ENCODE peak calls at places on chromosomes 13 and 19, in ten cellular contexts. E is tibial nerve, X is A549, I is GM12878, N is adrenal gland, G is ovary, U is HCT116, H is HepG2, F is thyroid gland, P is stomach. Y is an unnamed sample. For H3K4me1, the result is how much of the 10 kb centered on the place peaks cover.

GRCh38 chr19:13859361-13859880 is 17.5 kb upstream of the NANOS3 start:
- DNase-seq in E (no peak), X (peak), I (no peak), N (no peak), G (no peak), U (no peak), H (no peak), F (no peak), P (no peak), Y (no peak)

GRCh38 chr13:106446011-106446410 is 89.5 kb downstream of the EFNB2 start:
- DNase-seq in E (no peak), X (no peak), I (no peak), N (no peak), G (no peak), U (no peak), H (no peak), F (no peak), P (no peak), Y (no peak)

GRCh38 chr13:49435992-49436391 is 7.9 kb downstream of the CAB39L start:
- DNase-seq in E (no peak), X (no peak), I (no peak), N (no peak), G (no peak), U (no peak), H (no peak), F (no peak), P (no peak), Y (no peak)

GRCh38 chr19:14562660-14563589 is 8.9 kb downstream of the NDUFB7 start:
- DNase-seq in E (no peak), X (no peak), I (no peak), N (no peak), G (no peak), U (no peak), H (no peak), F (no peak), P (no peak), Y (no peak)

GRCh38 chr13:98681017-98681416 is 71.5 kb downstream of the SLC15A1 start:
- DNase-seq in E (no peak), X (no peak), I (no peak), N (no peak), G (no peak), U (no peak), H (no peak), F (no peak), P (no peak), Y (no peak)

GRCh38 chr13:52991344-52992020 is 37.1 kb upstream of the OLFM4 start:
- DNase-seq in E (no peak), X (no peak), I (no peak), N (no peak), G (no peak), U (no peak), H (no peak), F (no peak), P (no peak), Y (no peak)

GRCh38 chr13:88014527-88014926 is 343.4 kb downstream of the SLITRK5 start:
- DNase-seq in E (no peak), X (no peak), I (no peak), N (no peak), G (no peak), U (no peak), H (no peak), F (no peak), P (no peak), Y (no peak)

GRCh38 chr19:28481674-28482073 is 731.3 kb downstream of the UQCRFS1 start:
- DNase-seq in E (no peak), X (no peak), I (no peak), N (no peak), G (no peak), U (no peak), H (no peak), F (no peak), P (no peak), Y (no peak)

GRCh38 chr13:71290963-71291937 is 575.8 kb downstream of the DACH1 start:
- DNase-seq in E (no peak), X (peak), I (peak), N (peak), G (peak), U (no peak), H (peak), F (no peak), P (no peak), Y (no peak)

GRCh38 chr19:30371960-30372824 is at the start of gene ZNF536:
- DNase-seq in E (no peak), X (no peak), I (no peak), N (no peak), G (no peak), U (no peak), H (no peak), F (peak), P (peak), Y (no peak)

GRCh38 chr13:51942189-51942588 is 69.1 kb downstream of the ATP7B start:
- DNase-seq in E (no peak), X (no peak), I (no peak), N (no peak), G (no peak), U (peak), H (no peak), F (no peak), P (peak), Y (peak)

GRCh38 chr13:74129500-74130144 is 4.6 kb downstream of the KLF12 start:
- DNase-seq in E (no peak), X (no peak), I (no peak), N (no peak), G (no peak), U (no peak), H (no peak), F (no peak), P (no peak), Y (peak)

GRCh38 chr13:60661514-60661913 is 264.5 kb downstream of the TDRD3 start:
- DNase-seq in E (no peak), X (no peak), I (no peak), N (no peak), G (no peak), U (no peak), H (no peak), F (no peak), P (no peak), Y (no peak)

GRCh38 chr19:9850235-9850959 is 15.3 kb downstream of the PIN1 start:
- DNase-seq in E (no peak), X (no peak), I (no peak), N (no peak), G (no peak), U (no peak), H (no peak), F (no peak), P (no peak), Y (no peak)

GRCh38 chr19:3366761-3367571 is 583 bp downstream of the NFIC start:
- DNase-seq in E (no peak), X (no peak), I (no peak), N (peak), G (peak), U (no peak), H (no peak), F (peak), P (no peak), Y (no peak)

GRCh38 chr13:75761373-75761772 is 125.2 kb downstream of the LMO7 start:
- DNase-seq in E (no peak), X (no peak), I (peak), N (no peak), G (no peak), U (no peak), H (no peak), F (no peak), P (no peak), Y (no peak)

GRCh38 chr19:17306285-17306714 is 628 bp downstream of the MRPL34 start:
- DNase-seq in E (no peak), X (no peak), I (no peak), N (no peak), G (no peak), U (no peak), H (no peak), F (peak), P (no peak), Y (no peak)

GRCh38 chr19:13022859-13023636 is 27.8 kb downstream of the NFIX start:
- DNase-seq in E (peak), X (no peak), I (no peak), N (peak), G (peak), U (no peak), H (peak), F (peak), P (peak), Y (peak)

GRCh38 chr19:29626386-29626785 is 20.3 kb downstream of the POP4 start:
- DNase-seq in E (no peak), X (no peak), I (no peak), N (no peak), G (no peak), U (no peak), H (no peak), F (no peak), P (no peak), Y (peak)

GRCh38 chr19:10189631-10190425 is 4.9 kb downstream of the DNMT1 start:
- DNase-seq in E (no peak), X (no peak), I (no peak), N (no peak), G (no peak), U (no peak), H (no peak), F (no peak), P (no peak), Y (no peak)

GRCh38 chr19:35462476-35462953 is 14.5 kb downstream of the FFAR2 start:
- DNase-seq in E (no peak), X (no peak), I (peak), N (no peak), G (no peak), U (no peak), H (no peak), F (no peak), P (no peak), Y (peak)

GRCh38 chr19:50330365-50331078 is 1.3 kb upstream of the KCNC3 start:
- DNase-seq in E (peak), X (peak), I (no peak), N (peak), G (peak), U (peak), H (peak), F (peak), P (peak), Y (peak)

GRCh38 chr19:30373593-30373992 is 1.4 kb downstream of the ZNF536 start:
- DNase-seq in E (no peak), X (no peak), I (no peak), N (no peak), G (no peak), U (no peak), H (no peak), F (no peak), P (peak), Y (no peak)

GRCh38 chr13:47463726-47464125 is 537.3 kb downstream of the SUCLA2 start:
- DNase-seq in E (no peak), X (no peak), I (no peak), N (no peak), G (no peak), U (no peak), H (no peak), F (no peak), P (no peak), Y (no peak)

GRCh38 chr13:40275636-40276035 is 390.8 kb downstream of the FOXO1 start:
- DNase-seq in E (no peak), X (no peak), I (no peak), N (no peak), G (no peak), U (no peak), H (no peak), F (no peak), P (no peak), Y (no peak)

GRCh38 chr13:42654760-42655159 is 80.8 kb downstream of the TNFSF11 start:
- DNase-seq in E (no peak), X (no peak), I (no peak), N (no peak), G (no peak), U (no peak), H (no peak), F (no peak), P (no peak), Y (no peak)

GRCh38 chr13:102317593-102317992 is 84.3 kb downstream of the FGF14 start:
- DNase-seq in E (peak), X (no peak), I (no peak), N (peak), G (peak), U (no peak), H (no peak), F (peak), P (peak), Y (peak)

GRCh38 chr13:19681517-19681916 is 48.1 kb downstream of the MPHOSPH8 start:
- DNase-seq in E (no peak), X (no peak), I (no peak), N (no peak), G (no peak), U (no peak), H (no peak), F (no peak), P (no peak), Y (no peak)

GRCh38 chr13:28754698-28755545 is 36.2 kb upstream of the SLC46A3 start:
- DNase-seq in E (no peak), X (peak), I (no peak), N (peak), G (no peak), U (peak), H (peak), F (peak), P (no peak), Y (no peak)

GRCh38 chr19:7833225-7834156 is 3.5 kb downstream of the EVI5L start:
- DNase-seq in E (peak), X (peak), I (no peak), N (peak), G (no peak), U (peak), H (peak), F (peak), P (peak), Y (no peak)

GRCh38 chr19:10259162-10259905 is 7.3 kb downstream of the MRPL4 start:
- DNase-seq in E (peak), X (peak), I (no peak), N (peak), G (peak), U (peak), H (peak), F (peak), P (peak), Y (peak)

GRCh38 chr19:16462757-16463250 is 9.0 kb downstream of the EPS15L1 start:
- DNase-seq in E (no peak), X (no peak), I (no peak), N (peak), G (no peak), U (no peak), H (no peak), F (peak), P (peak), Y (no peak)

GRCh38 chr19:52190679-52191293 is 934 bp downstream of the PPP2R1A start:
- DNase-seq in E (no peak), X (peak), I (no peak), N (peak), G (peak), U (no peak), H (no peak), F (peak), P (peak), Y (peak)

GRCh38 chr13:110305544-110305943 is 1.4 kb downstream of the COL4A1 start:
- DNase-seq in E (no peak), X (no peak), I (no peak), N (no peak), G (no peak), U (no peak), H (no peak), F (no peak), P (no peak), Y (no peak)

GRCh38 chr13:97268772-97269171 is 46.6 kb downstream of the MBNL2 start:
- DNase-seq in E (no peak), X (no peak), I (no peak), N (no peak), G (no peak), U (no peak), H (no peak), F (no peak), P (no peak), Y (no peak)

GRCh38 chr19:18465964-18466339 is 28.0 kb upstream of the ISYNA1 start:
- DNase-seq in E (no peak), X (no peak), I (no peak), N (no peak), G (no peak), U (no peak), H (no peak), F (no peak), P (no peak), Y (no peak)

GRCh38 chr13:29761815-29762214 is 88.6 kb downstream of the UBL3 start:
- DNase-seq in E (no peak), X (no peak), I (no peak), N (no peak), G (no peak), U (no peak), H (no peak), F (no peak), P (no peak), Y (no peak)

GRCh38 chr19:46975011-46975917 is 44.4 kb upstream of the NPAS1 start:
- DNase-seq in E (no peak), X (no peak), I (no peak), N (no peak), G (no peak), U (no peak), H (no peak), F (no peak), P (no peak), Y (no peak)
- TF ChIP-seq POLR2A in E (no peak), X (no peak), I (no peak), N (no peak), G (no peak), U (no peak), H (no peak), F (no peak), P (no peak), Y (no peak)

GRCh38 chr19:38317104-38317612 is 1.4 kb upstream of the YIF1B start:
- DNase-seq in E (no peak), X (no peak), I (no peak), N (peak), G (no peak), U (no peak), H (no peak), F (no peak), P (no peak), Y (peak)
- H3K4me1 ChIP-seq in E (under half), X (under half), I (under half), N (under half), G (under half), U (under half), H (under half), F (under half), P (half or more), Y (under half)

GRCh38 chr13:111413407-111414187 is 93.2 kb downstream of the TEX29 start:
- DNase-seq in E (no peak), X (no peak), I (no peak), N (no peak), G (no peak), U (no peak), H (no peak), F (no peak), P (no peak), Y (no peak)

GRCh38 chr13:111412251-111412650 is 91.8 kb downstream of the TEX29 start:
- DNase-seq in E (no peak), X (no peak), I (no peak), N (no peak), G (no peak), U (no peak), H (no peak), F (no peak), P (no peak), Y (no peak)

GRCh38 chr13:111410232-111411021 is 90.0 kb downstream of the TEX29 start:
- DNase-seq in E (no peak), X (no peak), I (no peak), N (no peak), G (no peak), U (no peak), H (no peak), F (no peak), P (no peak), Y (no peak)

GRCh38 chr13:111409413-111409812 is 89.0 kb downstream of the TEX29 start:
- DNase-seq in E (no peak), X (no peak), I (no peak), N (no peak), G (no peak), U (no peak), H (no peak), F (no peak), P (no peak), Y (no peak)

GRCh38 chr13:111411186-111411858 is 90.9 kb downstream of the TEX29 start:
- DNase-seq in E (no peak), X (no peak), I (no peak), N (no peak), G (no peak), U (no peak), H (no peak), F (no peak), P (no peak), Y (no peak)
- H3K4me3 ChIP-seq in E (no peak), X (no peak), I (no peak), N (no peak), G (no peak), U (no peak), H (no peak), F (no peak), P (peak), Y (no peak)

GRCh38 chr19:58326914-58327726 is at the start of gene ZSCAN22:
- DNase-seq in E (peak), X (peak), I (peak), N (peak), G (peak), U (peak), H (peak), F (peak), P (peak), Y (peak)
- TF ChIP-seq POLR2A in E (peak), X (peak), I (peak), N (peak), G (peak), U (peak), H (peak), F (peak), P (no peak), Y (peak)

GRCh38 chr19:1072371-1073015 is 5.5 kb downstream of the ARHGAP45 start:
- DNase-seq in E (no peak), X (no peak), I (no peak), N (no peak), G (no peak), U (no peak), H (no peak), F (no peak), P (no peak), Y (no peak)
- H3K4me1 ChIP-seq in E (under half), X (under half), I (under half), N (under half), G (under half), U (under half), H (under half), F (under half), P (half or more), Y (under half)

DNA sequence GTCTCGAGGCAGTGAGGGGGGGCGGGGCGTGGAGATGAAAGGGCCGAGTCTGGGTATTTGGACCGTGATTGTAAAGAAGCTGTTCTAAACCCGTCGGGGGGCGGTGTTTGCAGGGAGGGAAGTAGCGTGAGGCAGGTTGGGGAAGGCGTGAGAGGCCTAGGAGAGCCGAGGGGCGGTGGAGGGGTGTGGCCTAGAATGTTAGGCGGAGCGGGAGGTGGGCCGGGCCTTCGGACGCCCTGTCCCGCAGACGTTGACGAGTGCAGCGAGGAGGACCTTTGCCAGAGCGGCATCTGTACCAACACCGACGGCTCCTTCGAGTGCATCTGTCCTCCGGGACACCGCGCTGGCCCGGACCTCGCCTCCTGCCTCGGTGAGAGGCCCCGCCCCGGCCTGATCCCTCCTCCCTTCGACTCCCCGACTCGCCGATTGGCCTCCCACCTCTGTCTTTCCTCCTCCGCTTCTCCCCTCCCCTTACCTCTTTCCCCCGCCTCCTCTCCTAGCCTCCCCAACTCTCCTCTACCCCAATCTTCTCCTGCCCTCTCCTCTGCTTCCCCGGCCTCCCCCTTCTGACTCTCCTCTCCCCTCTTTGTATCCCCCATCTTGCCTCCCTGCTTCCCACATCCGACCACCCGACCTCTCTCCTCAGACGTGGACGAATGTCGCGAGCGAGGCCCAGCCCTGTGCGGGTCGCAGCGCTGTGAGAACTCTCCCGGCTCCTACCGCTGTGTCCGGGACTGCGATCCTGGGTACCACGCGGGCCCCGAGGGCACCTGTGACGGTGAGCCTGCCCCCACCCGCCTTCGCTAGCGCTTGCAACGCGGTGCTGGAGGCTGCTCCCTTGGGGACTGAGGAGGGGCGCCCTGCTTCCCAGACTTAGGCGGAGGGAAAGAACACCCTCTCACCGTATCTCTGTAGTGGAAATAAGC is 12.8 kb downstream of the LTBP4 start:
- DNase-seq in E (peak), X (peak), I (peak), N (peak), G (peak), U (peak), H (no peak), F (peak), P (peak), Y (peak)
- H3K4me3 ChIP-seq in E (peak), X (peak), I (peak), N (peak), G (peak), U (peak), H (no peak), F (no peak), P (peak), Y (peak)

GRCh38 chr19:19531951-19532805 is 3.5 kb downstream of the YJEFN3 start:
- DNase-seq in E (peak), X (peak), I (no peak), N (peak), G (peak), U (no peak), H (peak), F (peak), P (peak), Y (peak)
- TF ChIP-seq POLR2A in E (no peak), X (no peak), I (peak), N (no peak), G (no peak), U (no peak), H (no peak), F (no peak), P (no peak), Y (no peak)

DNA sequence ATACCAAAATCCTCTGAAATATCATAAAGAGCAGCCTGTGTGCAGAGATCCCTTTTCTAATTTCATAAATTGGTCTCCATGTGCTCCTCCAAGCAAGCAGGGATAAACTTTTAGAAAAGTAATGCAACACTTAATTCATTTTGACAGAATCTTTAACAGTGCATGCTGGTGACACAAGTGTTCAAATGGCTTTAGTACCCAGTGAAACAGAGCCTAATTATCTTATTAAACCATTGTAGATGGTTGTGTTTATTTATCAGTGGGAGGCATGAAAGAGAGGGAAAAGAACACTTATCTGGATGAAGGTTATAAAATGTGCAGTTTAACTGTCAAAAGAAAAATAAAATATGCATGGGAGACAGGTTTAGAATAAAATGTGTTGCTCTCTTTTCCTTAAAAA is 945.0 kb upstream of the PCDH20 start:
- DNase-seq in E (no peak), X (no peak), I (no peak), N (no peak), G (no peak), U (no peak), H (no peak), F (no peak), P (no peak), Y (no peak)
- H3K4me1 ChIP-seq in E (under half), X (under half), I (under half), N (under half), G (under half), U (under half), H (under half), F (under half), P (under half), Y (under half)